ENCODE peak calls at places on chromosomes 11 and 22, in ten cellular contexts. X, Y, T, D, J, S, B, V, Z and R are unnamed samples.
A peak's percentile ranks its signal among the peaks of the same experiment; 100 is the strongest.

GRCh38 chr22:19120829-19121630 is 1.2 kb downstream of the DGCR2 start:
- DNase-seq in X (no peak), Y (peak; percentile 31), T (no peak), D (no peak), J (no peak), S (no peak), B (no peak), V (peak; percentile 33), Z (no peak), R (peak; percentile 83)

GRCh38 chr11:6703247-6704063 is 20.3 kb upstream of the MRPL17 start:
- DNase-seq in X (no peak), Y (no peak), T (peak; percentile 66), D (peak; percentile 45), J (peak; percentile 55), S (peak; percentile 91), B (no peak), V (peak; percentile 57), Z (peak; percentile 25), R (peak; percentile 86)

GRCh38 chr11:12995211-12995610 is 13.9 kb upstream of the RASSF10 start:
- DNase-seq in X (no peak), Y (no peak), T (no peak), D (no peak), J (no peak), S (no peak), B (no peak), V (no peak), Z (no peak), R (no peak)

GRCh38 chr22:22088658-22089458 is 106.3 kb upstream of the TOP3B start:
- DNase-seq in X (no peak), Y (no peak), T (peak; percentile 54), D (no peak), J (no peak), S (no peak), B (no peak), V (no peak), Z (no peak), R (no peak)

GRCh38 chr11:42034821-42035220 is 575.4 kb upstream of the LRRC4C start:
- DNase-seq in X (no peak), Y (no peak), T (no peak), D (no peak), J (no peak), S (no peak), B (no peak), V (no peak), Z (no peak), R (no peak)

GRCh38 chr22:30285176-30285845 is 4.0 kb downstream of the CASTOR1 start:
- DNase-seq in X (no peak), Y (no peak), T (no peak), D (no peak), J (no peak), S (no peak), B (no peak), V (no peak), Z (no peak), R (no peak)

GRCh38 chr22:38232196-38232595 is 30.4 kb downstream of the MAFF start:
- DNase-seq in X (no peak), Y (no peak), T (no peak), D (no peak), J (no peak), S (no peak), B (no peak), V (no peak), Z (no peak), R (no peak)

GRCh38 chr11:118622376-118623290 is 15.2 kb downstream of the PHLDB1 start:
- DNase-seq in X (no peak), Y (no peak), T (no peak), D (peak; percentile 67), J (peak; percentile 54), S (peak; percentile 16), B (no peak), V (peak; percentile 69), Z (no peak), R (peak; percentile 95)

GRCh38 chr11:64660706-64661105 is 62.3 kb downstream of the NRXN2 start:
- DNase-seq in X (no peak), Y (no peak), T (no peak), D (no peak), J (no peak), S (no peak), B (no peak), V (no peak), Z (no peak), R (no peak)

GRCh38 chr22:44577391-44578114 is 79.5 kb upstream of the RTL6 start:
- DNase-seq in X (no peak), Y (no peak), T (no peak), D (no peak), J (peak; percentile 28), S (no peak), B (no peak), V (no peak), Z (no peak), R (no peak)

GRCh38 chr11:92627615-92628201 is 341.7 kb upstream of the MTNR1B start:
- DNase-seq in X (no peak), Y (no peak), T (no peak), D (no peak), J (no peak), S (peak; percentile 6), B (no peak), V (peak; percentile 31), Z (no peak), R (peak; percentile 5)

GRCh38 chr11:120142072-120142423 is 4.1 kb upstream of the TRIM29 start:
- DNase-seq in X (no peak), Y (no peak), T (peak; percentile 38), D (no peak), J (no peak), S (no peak), B (no peak), V (no peak), Z (no peak), R (no peak)

GRCh38 chr11:94002226-94002625 is 18.9 kb upstream of the HEPHL1 start:
- DNase-seq in X (no peak), Y (no peak), T (no peak), D (no peak), J (no peak), S (no peak), B (no peak), V (peak; percentile 44), Z (no peak), R (peak; percentile 89)

GRCh38 chr11:34044664-34045485 is 6.7 kb upstream of the CAPRIN1 start:
- DNase-seq in X (no peak), Y (no peak), T (no peak), D (no peak), J (no peak), S (peak; percentile 89), B (no peak), V (peak; percentile 82), Z (no peak), R (peak; percentile 97)

GRCh38 chr11:61120865-61121831 is 18.9 kb downstream of the CD5 start:
- DNase-seq in X (no peak), Y (no peak), T (no peak), D (peak; percentile 85), J (peak; percentile 66), S (no peak), B (no peak), V (peak; percentile 34), Z (peak; percentile 78), R (peak; percentile 44)

GRCh38 chr11:14973621-14974020 is 1.5 kb upstream of the CALCA start:
- DNase-seq in X (no peak), Y (no peak), T (no peak), D (peak; percentile 65), J (no peak), S (no peak), B (peak; percentile 40), V (peak; percentile 4), Z (peak; percentile 26), R (peak; percentile 23)

GRCh38 chr11:575324-575995 is 810 bp upstream of the PHRF1 start:
- DNase-seq in X (no peak), Y (no peak), T (peak; percentile 62), D (no peak), J (no peak), S (no peak), B (peak; percentile 65), V (no peak), Z (no peak), R (no peak)

GRCh38 chr11:62547691-62548281 is 1.2 kb upstream of the AHNAK start:
- DNase-seq in X (no peak), Y (no peak), T (no peak), D (no peak), J (no peak), S (no peak), B (no peak), V (no peak), Z (no peak), R (peak; percentile 99)

GRCh38 chr11:60347084-60347797 is 20.2 kb downstream of the MS4A6E start:
- DNase-seq in X (no peak), Y (no peak), T (no peak), D (no peak), J (no peak), S (no peak), B (no peak), V (no peak), Z (no peak), R (no peak)

GRCh38 chr22:24305260-24305692 is 34.6 kb downstream of the SPECC1L start:
- DNase-seq in X (no peak), Y (no peak), T (no peak), D (no peak), J (no peak), S (peak; percentile 42), B (no peak), V (peak; percentile 4), Z (peak; percentile 42), R (no peak)
- H3K4me3 ChIP-seq in X (no peak overlapping the region), Y (no peak overlapping the region), T (no peak overlapping the region), D (no peak overlapping the region), J (no peak overlapping the region), S (no peak overlapping the region), B (no peak overlapping the region), V (no peak overlapping the region), Z (no peak overlapping the region), R (no peak overlapping the region)

GRCh38 chr11:116192509-116193206 is 580.1 kb downstream of the BUD13 start:
- DNase-seq in X (no peak), Y (peak; percentile 19), T (no peak), D (peak; percentile 74), J (peak; percentile 37), S (no peak), B (no peak), V (no peak), Z (no peak), R (no peak)
- H3K4me3 ChIP-seq in X (no peak overlapping the region), Y (peak overlapping the region; percentile 41), T (peak overlapping the region; percentile 52), D (peak overlapping the region; percentile 71), J (peak overlapping the region; percentile 52), S (no peak overlapping the region), B (no peak overlapping the region), V (no peak overlapping the region), Z (no peak overlapping the region), R (no peak overlapping the region)

DNA sequence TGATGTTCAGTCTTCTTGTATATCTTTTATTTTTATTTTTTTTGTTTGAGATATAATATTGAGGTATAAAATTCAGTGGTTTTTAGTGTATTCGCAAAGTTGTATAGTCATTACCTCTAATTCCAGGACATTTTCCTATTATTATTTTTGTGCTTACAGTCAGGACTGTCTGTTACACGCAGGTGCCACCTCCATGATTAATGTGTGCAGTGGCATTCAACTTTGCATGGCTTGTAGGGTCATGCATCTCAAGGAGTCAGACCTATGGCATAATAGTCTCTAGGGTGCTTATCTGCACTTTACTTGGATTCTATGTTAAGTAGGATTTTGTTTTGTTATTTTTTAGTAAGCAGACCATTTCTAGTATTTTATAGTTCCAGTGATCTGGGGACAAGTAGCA is 1.0 kb downstream of the CTR9 start:
- DNase-seq in X (no peak), Y (no peak), T (no peak), D (no peak), J (no peak), S (no peak), B (no peak), V (no peak), Z (no peak), R (peak; percentile 67)
- H3K4me3 ChIP-seq in X (peak overlapping the region; percentile 88), Y (peak overlapping the region; percentile 83), T (peak overlapping the region; percentile 77), D (peak overlapping the region; percentile 76), J (peak overlapping the region; percentile 86), S (peak overlapping the region; percentile 95), B (peak overlapping the region; percentile 78), V (peak overlapping the region; percentile 87), Z (peak overlapping the region; percentile 95), R (peak overlapping the region; percentile 94)

GRCh38 chr22:39994046-39994565 is 648 bp upstream of the FAM83F start:
- DNase-seq in X (no peak), Y (no peak), T (no peak), D (no peak), J (no peak), S (no peak), B (no peak), V (peak; percentile 25), Z (peak; percentile 61), R (peak; percentile 62)
- H3K4me3 ChIP-seq in X (no peak overlapping the region), Y (no peak overlapping the region), T (no peak overlapping the region), D (no peak overlapping the region), J (no peak overlapping the region), S (no peak overlapping the region), B (no peak overlapping the region), V (no peak overlapping the region), Z (no peak overlapping the region), R (peak overlapping the region; percentile 27)